ENCODE peak calls at places on chromosomes 3 and 15, in four cellular contexts. One of them, this sample, is unnamed.
A peak's percentile ranks its signal among the peaks of the same experiment; 100 is the strongest.

GRCh38 chr15:49712846-49713450 is 92.1 kb downstream of the DTWD1 start:
- DNase-seq in WTC11: no peak
- DNase-seq in HepG2: no peak
- DNase-seq in K562: no peak
- DNase-seq in this sample: no peak

GRCh38 chr3:178671261-178672191 is 135.3 kb downstream of the KCNMB2 start:
- DNase-seq in WTC11: no peak
- DNase-seq in HepG2: no peak
- DNase-seq in K562: no peak
- DNase-seq in this sample: no peak

GRCh38 chr3:197183582-197183981 is 114.8 kb downstream of the DLG1 start:
- DNase-seq in WTC11: no peak
- DNase-seq in HepG2: no peak
- DNase-seq in K562: no peak
- DNase-seq in this sample: peak; percentile 7

GRCh38 chr3:43296565-43296964 is 10.2 kb downstream of the SNRK start:
- DNase-seq in WTC11: no peak
- DNase-seq in HepG2: no peak
- DNase-seq in K562: peak; percentile 37
- DNase-seq in this sample: no peak

GRCh38 chr3:128306481-128306880 is 153.2 kb downstream of the EEFSEC start:
- DNase-seq in WTC11: no peak
- DNase-seq in HepG2: no peak
- DNase-seq in K562: no peak
- DNase-seq in this sample: no peak

GRCh38 chr3:20104167-20104661 is 64.0 kb downstream of the KAT2B start:
- DNase-seq in WTC11: no peak
- DNase-seq in HepG2: no peak
- DNase-seq in K562: no peak
- DNase-seq in this sample: no peak

GRCh38 chr3:184129012-184129411 is 6.1 kb upstream of the EIF2B5 start:
- DNase-seq in WTC11: peak; percentile 59
- DNase-seq in HepG2: peak; percentile 48
- DNase-seq in K562: peak; percentile 69
- DNase-seq in this sample: peak; percentile 27

GRCh38 chr3:111976254-111976653 is 2.6 kb upstream of the ABHD10 start:
- DNase-seq in WTC11: no peak
- DNase-seq in HepG2: no peak
- DNase-seq in K562: no peak
- DNase-seq in this sample: no peak

GRCh38 chr3:150798122-150798618 is 35.2 kb upstream of the SIAH2 start:
- DNase-seq in WTC11: no peak
- DNase-seq in HepG2: peak; percentile 49
- DNase-seq in K562: no peak
- DNase-seq in this sample: no peak

GRCh38 chr3:160921020-160921635 is 165.1 kb downstream of the PPM1L start:
- DNase-seq in WTC11: peak; percentile 20
- DNase-seq in HepG2: peak; percentile 30
- DNase-seq in K562: peak; percentile 54
- DNase-seq in this sample: peak; percentile 64

GRCh38 chr3:172084871-172085556 is 45.6 kb downstream of the FNDC3B start:
- DNase-seq in WTC11: no peak
- DNase-seq in HepG2: no peak
- DNase-seq in K562: no peak
- DNase-seq in this sample: no peak

GRCh38 chr3:119600732-119601131 is 3.0 kb downstream of the PLA1A start:
- DNase-seq in WTC11: peak; percentile 71
- DNase-seq in HepG2: no peak
- DNase-seq in K562: peak; percentile 28
- DNase-seq in this sample: peak; percentile 54

DNA sequence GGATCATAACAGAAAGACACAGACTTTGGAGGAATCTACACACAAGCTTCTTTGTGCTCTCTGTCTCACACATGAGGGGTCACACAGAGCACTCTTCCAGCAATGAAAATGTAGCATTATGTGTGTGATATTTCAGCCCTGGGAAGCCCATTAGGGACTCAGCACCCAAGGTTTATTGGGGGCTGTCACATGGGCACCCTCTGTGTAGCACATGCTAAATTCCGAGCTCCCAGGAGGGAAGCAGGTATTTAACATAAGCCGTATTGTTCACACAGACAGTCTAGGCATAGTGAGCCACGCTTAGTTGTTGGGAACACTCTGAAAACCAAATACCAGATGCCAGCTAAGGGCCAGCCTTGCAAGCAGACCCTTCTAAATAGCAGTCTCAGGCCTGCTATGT is 261.6 kb upstream of the MANF start:
- DNase-seq in WTC11: no peak
- DNase-seq in HepG2: no peak
- DNase-seq in K562: no peak
- DNase-seq in this sample: no peak
- TF ChIP-seq SP1 in WTC11: no peak
- TF ChIP-seq SP1 in HepG2: no peak
- TF ChIP-seq SP1 in K562: no peak
- TF ChIP-seq SP1 in this sample: no peak

DNA sequence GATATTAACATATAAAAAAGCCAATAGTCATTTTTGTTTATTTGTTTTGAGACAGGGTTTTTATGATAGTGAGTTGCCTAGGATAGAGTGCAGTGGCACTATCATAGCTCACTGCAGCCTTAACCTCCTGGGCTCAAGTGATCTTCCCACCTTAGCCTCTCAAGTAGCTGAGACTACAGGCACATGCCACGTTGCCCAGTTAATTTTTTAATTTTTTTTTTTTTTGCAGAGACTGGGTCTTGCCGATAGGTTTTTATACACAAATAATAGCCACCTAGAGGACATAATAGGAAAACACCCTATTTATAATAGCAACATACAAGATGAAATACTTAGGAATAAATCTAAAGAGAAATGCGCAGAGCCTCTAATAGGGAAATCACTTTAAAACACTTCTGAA is 13.3 kb downstream of the EIF3J start:
- DNase-seq in WTC11: no peak
- DNase-seq in HepG2: no peak
- DNase-seq in K562: no peak
- DNase-seq in this sample: no peak
- TF ChIP-seq ELF4 in WTC11: no peak
- TF ChIP-seq ELF4 in HepG2: no peak
- TF ChIP-seq ELF4 in K562: no peak
- TF ChIP-seq ELF4 in this sample: no peak

DNA sequence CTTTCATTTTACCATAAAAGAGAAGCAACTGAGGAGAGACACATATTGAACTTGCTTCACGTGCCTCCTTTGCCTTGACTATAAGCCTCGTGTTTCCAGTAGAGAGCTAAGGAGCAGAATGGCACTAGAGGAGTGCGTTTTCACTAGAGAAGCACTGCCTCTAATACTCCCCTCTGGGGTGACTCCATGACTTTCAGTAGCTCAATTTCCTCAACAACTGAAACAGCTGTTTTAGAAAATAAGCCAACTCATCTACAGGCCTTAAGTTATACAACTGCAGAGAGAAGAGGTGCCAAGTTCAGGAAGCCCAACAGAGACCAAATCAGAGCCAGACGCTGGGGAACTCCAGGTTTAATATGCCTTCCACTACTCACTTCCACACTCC is 1.9 kb downstream of the UBP1 start:
- DNase-seq in WTC11: no peak
- DNase-seq in HepG2: peak; percentile 19
- DNase-seq in K562: peak; percentile 64
- DNase-seq in this sample: no peak
- TF ChIP-seq SP1 in WTC11: no peak
- TF ChIP-seq SP1 in HepG2: no peak
- TF ChIP-seq SP1 in K562: no peak
- TF ChIP-seq SP1 in this sample: no peak

GRCh38 chr3:56379723-56380287 is 88.5 kb downstream of the ERC2 start:
- DNase-seq in WTC11: no peak
- DNase-seq in HepG2: no peak
- DNase-seq in K562: no peak
- DNase-seq in this sample: no peak

GRCh38 chr3:56383092-56383491 is 85.2 kb downstream of the ERC2 start:
- DNase-seq in WTC11: no peak
- DNase-seq in HepG2: no peak
- DNase-seq in K562: no peak
- DNase-seq in this sample: no peak
- TF ChIP-seq ELF4 in WTC11: no peak
- TF ChIP-seq ELF4 in HepG2: no peak
- TF ChIP-seq ELF4 in K562: no peak
- TF ChIP-seq ELF4 in this sample: no peak

DNA sequence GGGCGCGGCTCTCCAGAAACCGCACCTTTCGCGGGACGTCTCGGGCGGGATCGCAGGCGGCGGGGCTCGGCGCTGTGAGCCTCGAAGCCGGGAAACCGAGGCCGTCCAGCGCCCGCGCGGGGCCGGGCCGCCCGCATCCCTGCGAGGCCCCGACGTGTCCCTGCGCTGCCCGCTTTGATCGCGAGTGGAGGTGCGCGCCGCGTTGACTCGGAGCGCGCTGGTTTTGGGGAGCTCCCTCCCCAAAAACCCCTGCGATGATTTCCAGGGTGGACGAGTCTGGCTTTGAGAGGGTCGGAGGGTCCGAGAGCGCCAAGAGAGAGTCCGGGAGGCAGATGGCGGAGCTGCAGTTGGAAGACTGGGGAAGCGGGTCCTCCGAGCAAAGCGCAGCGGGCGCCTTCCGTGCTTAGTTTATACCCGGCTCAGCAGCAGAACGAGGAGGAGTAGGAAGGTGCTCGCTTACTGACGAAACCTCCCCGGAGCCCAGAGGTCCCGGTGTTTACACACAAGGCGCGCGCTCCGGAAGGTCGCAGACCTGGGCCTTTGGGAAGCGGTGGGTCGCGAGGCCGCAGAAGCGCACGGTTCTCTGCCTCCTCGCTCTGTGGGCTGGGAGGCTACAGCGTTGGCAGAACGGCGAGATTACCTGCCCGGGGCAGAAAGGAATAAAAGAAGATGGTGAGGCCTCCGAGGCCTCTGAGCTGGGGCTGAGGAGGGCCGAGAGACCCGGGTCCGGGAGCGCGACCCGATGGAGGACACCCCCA is 687 bp downstream of the ALDH1A3 start:
- DNase-seq in WTC11: peak; percentile 53
- DNase-seq in HepG2: no peak
- DNase-seq in K562: no peak
- DNase-seq in this sample: no peak
- TF ChIP-seq SP1 in WTC11: no peak
- TF ChIP-seq SP1 in HepG2: no peak
- TF ChIP-seq SP1 in K562: no peak
- TF ChIP-seq SP1 in this sample: no peak

GRCh38 chr15:90860942-90861675 is 7.3 kb upstream of the FURIN start:
- DNase-seq in WTC11: no peak
- DNase-seq in HepG2: peak; percentile 94
- DNase-seq in K562: no peak
- DNase-seq in this sample: no peak
- TF ChIP-seq ELF4 in WTC11: no peak
- TF ChIP-seq ELF4 in HepG2: no peak
- TF ChIP-seq ELF4 in K562: no peak
- TF ChIP-seq ELF4 in this sample: no peak

DNA sequence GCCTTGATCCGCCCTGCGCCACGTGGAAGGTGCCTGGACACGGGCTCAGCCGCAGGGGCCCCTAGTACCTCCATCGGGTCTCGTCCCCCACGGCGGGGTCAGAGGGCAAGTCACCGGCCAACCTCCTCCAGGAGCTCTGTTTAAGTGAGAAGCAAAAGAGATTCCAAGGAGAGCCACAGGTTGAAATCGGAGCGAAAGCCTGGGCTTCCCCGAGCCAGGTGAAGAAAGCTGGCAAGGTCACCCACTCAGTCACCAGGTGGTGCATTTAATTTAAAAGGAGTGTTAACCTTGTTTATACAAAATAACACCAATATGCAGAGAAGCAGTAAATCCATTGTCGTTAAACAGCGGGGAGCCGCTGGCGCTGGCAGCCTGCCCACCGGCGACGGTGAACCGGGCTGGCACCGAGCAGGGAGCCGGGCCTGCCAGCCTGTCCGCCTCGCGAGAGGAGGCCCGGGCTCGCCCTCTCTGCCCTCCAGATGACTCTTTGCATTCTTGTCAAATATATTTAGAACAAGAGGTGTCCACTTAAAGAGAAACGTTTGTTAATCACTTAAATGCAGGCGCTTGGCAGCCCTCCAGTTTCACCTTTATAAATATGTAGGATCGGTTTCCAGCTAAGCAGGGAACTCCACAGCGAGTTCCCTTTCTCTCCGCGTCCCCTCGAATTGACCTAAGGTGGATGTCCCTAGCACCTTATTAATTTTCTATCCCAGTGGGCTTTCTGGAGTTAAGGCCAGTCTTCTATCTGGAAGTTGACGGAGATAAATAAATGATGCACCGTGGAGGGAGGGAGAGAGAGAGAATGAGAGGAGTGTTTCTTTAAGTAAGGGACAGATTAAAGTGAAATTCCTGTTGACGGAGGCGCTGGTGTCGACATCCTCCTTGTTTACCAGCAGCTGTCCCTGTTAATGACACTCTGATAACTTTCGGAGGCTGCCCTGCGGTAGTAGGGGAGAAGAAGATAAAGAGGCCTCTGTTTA is 277.2 kb upstream of the NR2F2 start:
- DNase-seq in WTC11: peak; percentile 46
- DNase-seq in HepG2: peak; percentile 22
- DNase-seq in K562: peak; percentile 82
- DNase-seq in this sample: peak; percentile 57
- TF ChIP-seq SP1 in WTC11: no peak
- TF ChIP-seq SP1 in HepG2: no peak
- TF ChIP-seq SP1 in K562: no peak
- TF ChIP-seq SP1 in this sample: no peak

GRCh38 chr3:168889666-168890065 is 773.8 kb downstream of the MECOM start:
- DNase-seq in WTC11: no peak
- DNase-seq in HepG2: peak; percentile 30
- DNase-seq in K562: no peak
- DNase-seq in this sample: no peak
- TF ChIP-seq ELF4 in WTC11: no peak
- TF ChIP-seq ELF4 in HepG2: no peak
- TF ChIP-seq ELF4 in K562: no peak
- TF ChIP-seq ELF4 in this sample: no peak

This sample was measured in HEK293T.